ENCODE peak calls at places on chromosomes 7 and 10, in seven cellular contexts. One of them, this sample, is unnamed.

GRCh38 chr7:117645456-117646181 is 165.8 kb downstream of the CFTR start:
- DNase-seq in erythroblast: no peak
- DNase-seq in stimulated activated naive CD8-positive, alpha-beta T cell treated with anti-CD3 and anti-CD28 coated beads, Interleukin-15, Interleukin-2, amounts not matched to agents 100 U/mL and 50 U/mL, for 24 hours: no peak
- DNase-seq in fibroblast of lung: peak
- DNase-seq in NCI-H446: no peak
- DNase-seq in iPS DF 6.9: no peak
- DNase-seq in PC-9: peak
- DNase-seq in this sample: no peak

GRCh38 chr10:110307805-110308204 is 3.1 kb upstream of the SMNDC1 start:
- DNase-seq in erythroblast: no peak
- DNase-seq in stimulated activated naive CD8-positive, alpha-beta T cell treated with anti-CD3 and anti-CD28 coated beads, Interleukin-15, Interleukin-2, amounts not matched to agents 100 U/mL and 50 U/mL, for 24 hours: no peak
- DNase-seq in fibroblast of lung: no peak
- DNase-seq in NCI-H446: no peak
- DNase-seq in iPS DF 6.9: no peak
- DNase-seq in PC-9: peak
- DNase-seq in this sample: no peak

GRCh38 chr7:142583424-142583823 is 165.8 kb upstream of the PRSS1 start:
- DNase-seq in erythroblast: peak
- DNase-seq in stimulated activated naive CD8-positive, alpha-beta T cell treated with anti-CD3 and anti-CD28 coated beads, Interleukin-15, Interleukin-2, amounts not matched to agents 100 U/mL and 50 U/mL, for 24 hours: peak
- DNase-seq in fibroblast of lung: peak
- DNase-seq in NCI-H446: no peak
- DNase-seq in iPS DF 6.9: no peak
- DNase-seq in PC-9: peak
- DNase-seq in this sample: no peak

GRCh38 chr10:51386248-51386885 is 312.1 kb downstream of the PRKG1 start:
- DNase-seq in erythroblast: no peak
- DNase-seq in stimulated activated naive CD8-positive, alpha-beta T cell treated with anti-CD3 and anti-CD28 coated beads, Interleukin-15, Interleukin-2, amounts not matched to agents 100 U/mL and 50 U/mL, for 24 hours: no peak
- DNase-seq in fibroblast of lung: no peak
- DNase-seq in NCI-H446: no peak
- DNase-seq in iPS DF 6.9: no peak
- DNase-seq in PC-9: no peak
- DNase-seq in this sample: no peak

GRCh38 chr7:63093481-63093880 is 905.2 kb upstream of the ZNF722 start:
- DNase-seq in erythroblast: no peak
- DNase-seq in stimulated activated naive CD8-positive, alpha-beta T cell treated with anti-CD3 and anti-CD28 coated beads, Interleukin-15, Interleukin-2, amounts not matched to agents 100 U/mL and 50 U/mL, for 24 hours: no peak
- DNase-seq in fibroblast of lung: no peak
- DNase-seq in NCI-H446: no peak
- DNase-seq in iPS DF 6.9: no peak
- DNase-seq in PC-9: no peak
- DNase-seq in this sample: no peak

GRCh38 chr10:14586901-14587300 is 187.8 kb downstream of the FAM107B start:
- DNase-seq in erythroblast: no peak
- DNase-seq in stimulated activated naive CD8-positive, alpha-beta T cell treated with anti-CD3 and anti-CD28 coated beads, Interleukin-15, Interleukin-2, amounts not matched to agents 100 U/mL and 50 U/mL, for 24 hours: no peak
- DNase-seq in fibroblast of lung: no peak
- DNase-seq in NCI-H446: no peak
- DNase-seq in iPS DF 6.9: no peak
- DNase-seq in PC-9: peak
- DNase-seq in this sample: peak

GRCh38 chr10:75508814-75509306 is 77.4 kb downstream of the LRMDA start:
- DNase-seq in erythroblast: no peak
- DNase-seq in stimulated activated naive CD8-positive, alpha-beta T cell treated with anti-CD3 and anti-CD28 coated beads, Interleukin-15, Interleukin-2, amounts not matched to agents 100 U/mL and 50 U/mL, for 24 hours: no peak
- DNase-seq in fibroblast of lung: peak
- DNase-seq in NCI-H446: no peak
- DNase-seq in iPS DF 6.9: no peak
- DNase-seq in PC-9: no peak
- DNase-seq in this sample: no peak

GRCh38 chr10:23106508-23106907 is 11.1 kb downstream of the MSRB2 start:
- DNase-seq in erythroblast: no peak
- DNase-seq in stimulated activated naive CD8-positive, alpha-beta T cell treated with anti-CD3 and anti-CD28 coated beads, Interleukin-15, Interleukin-2, amounts not matched to agents 100 U/mL and 50 U/mL, for 24 hours: no peak
- DNase-seq in fibroblast of lung: no peak
- DNase-seq in NCI-H446: no peak
- DNase-seq in iPS DF 6.9: no peak
- DNase-seq in PC-9: no peak
- DNase-seq in this sample: no peak

GRCh38 chr7:47814905-47815613 is 133.2 kb downstream of the PKD1L1 start:
- DNase-seq in erythroblast: no peak
- DNase-seq in stimulated activated naive CD8-positive, alpha-beta T cell treated with anti-CD3 and anti-CD28 coated beads, Interleukin-15, Interleukin-2, amounts not matched to agents 100 U/mL and 50 U/mL, for 24 hours: no peak
- DNase-seq in fibroblast of lung: no peak
- DNase-seq in NCI-H446: no peak
- DNase-seq in iPS DF 6.9: peak
- DNase-seq in PC-9: no peak
- DNase-seq in this sample: no peak

GRCh38 chr10:22544325-22545068 is 169.9 kb downstream of the PIP4K2A start:
- DNase-seq in erythroblast: no peak
- DNase-seq in stimulated activated naive CD8-positive, alpha-beta T cell treated with anti-CD3 and anti-CD28 coated beads, Interleukin-15, Interleukin-2, amounts not matched to agents 100 U/mL and 50 U/mL, for 24 hours: no peak
- DNase-seq in fibroblast of lung: no peak
- DNase-seq in NCI-H446: no peak
- DNase-seq in iPS DF 6.9: no peak
- DNase-seq in PC-9: no peak
- DNase-seq in this sample: no peak

GRCh38 chr10:89589091-89589725 is 53.8 kb upstream of the SLC16A12 start:
- DNase-seq in erythroblast: no peak
- DNase-seq in stimulated activated naive CD8-positive, alpha-beta T cell treated with anti-CD3 and anti-CD28 coated beads, Interleukin-15, Interleukin-2, amounts not matched to agents 100 U/mL and 50 U/mL, for 24 hours: no peak
- DNase-seq in fibroblast of lung: no peak
- DNase-seq in NCI-H446: no peak
- DNase-seq in iPS DF 6.9: no peak
- DNase-seq in PC-9: no peak
- DNase-seq in this sample: no peak

GRCh38 chr10:110524179-110524863 is 26.6 kb downstream of the DUSP5 start:
- DNase-seq in erythroblast: peak
- DNase-seq in stimulated activated naive CD8-positive, alpha-beta T cell treated with anti-CD3 and anti-CD28 coated beads, Interleukin-15, Interleukin-2, amounts not matched to agents 100 U/mL and 50 U/mL, for 24 hours: no peak
- DNase-seq in fibroblast of lung: no peak
- DNase-seq in NCI-H446: no peak
- DNase-seq in iPS DF 6.9: no peak
- DNase-seq in PC-9: no peak
- DNase-seq in this sample: no peak

GRCh38 chr10:61798711-61799110 is 102.8 kb upstream of the ARID5B start:
- DNase-seq in erythroblast: no peak
- DNase-seq in stimulated activated naive CD8-positive, alpha-beta T cell treated with anti-CD3 and anti-CD28 coated beads, Interleukin-15, Interleukin-2, amounts not matched to agents 100 U/mL and 50 U/mL, for 24 hours: no peak
- DNase-seq in fibroblast of lung: no peak
- DNase-seq in NCI-H446: no peak
- DNase-seq in iPS DF 6.9: no peak
- DNase-seq in PC-9: no peak
- DNase-seq in this sample: no peak

GRCh38 chr10:19488592-19489280 is 327.5 kb upstream of the PLXDC2 start:
- DNase-seq in erythroblast: no peak
- DNase-seq in stimulated activated naive CD8-positive, alpha-beta T cell treated with anti-CD3 and anti-CD28 coated beads, Interleukin-15, Interleukin-2, amounts not matched to agents 100 U/mL and 50 U/mL, for 24 hours: peak
- DNase-seq in fibroblast of lung: peak
- DNase-seq in NCI-H446: no peak
- DNase-seq in iPS DF 6.9: peak
- DNase-seq in PC-9: no peak
- DNase-seq in this sample: no peak